ENCODE peak calls at places on chromosomes 4 and X, in five cellular contexts. One of them, this sample, is unnamed.

GRCh38 chrX:40871385-40872082 is 136.2 kb upstream of the MED14 start:
- DNase-seq in stimulated activated CD4-positive, alpha-beta T cell treated with anti-CD3 and anti-CD28 coated beads, Interleukin-1b, Interleukin-23, amount 100 ng/mL, for 4 hours: no peak
- DNase-seq in NCI-H1092 treated with DMSO at 0.1 percent for 48 hours: no peak
- DNase-seq in sciatic nerve: no peak
- DNase-seq in fibroblast of mammary gland: peak
- DNase-seq in this sample: no peak

GRCh38 chr4:182231080-182231479 is 12.1 kb upstream of the TENM3 start:
- DNase-seq in fibroblast of mammary gland: peak
- DNase-seq in sciatic nerve: no peak
- DNase-seq in stimulated activated CD4-positive, alpha-beta T cell treated with anti-CD3 and anti-CD28 coated beads, Interleukin-1b, Interleukin-23, amount 100 ng/mL, for 4 hours: no peak
- DNase-seq in NCI-H1092 treated with DMSO at 0.1 percent for 48 hours: no peak
- DNase-seq in this sample: no peak

GRCh38 chr4:153488719-153489384 is 22.7 kb downstream of the TMEM131L start:
- DNase-seq in NCI-H1092 treated with DMSO at 0.1 percent for 48 hours: peak
- DNase-seq in fibroblast of mammary gland: no peak
- DNase-seq in stimulated activated CD4-positive, alpha-beta T cell treated with anti-CD3 and anti-CD28 coated beads, Interleukin-1b, Interleukin-23, amount 100 ng/mL, for 4 hours: no peak
- DNase-seq in sciatic nerve: peak
- DNase-seq in this sample: no peak

GRCh38 chr4:182695842-182696241 is 221.3 kb downstream of the DCTD start:
- DNase-seq in stimulated activated CD4-positive, alpha-beta T cell treated with anti-CD3 and anti-CD28 coated beads, Interleukin-1b, Interleukin-23, amount 100 ng/mL, for 4 hours: no peak
- DNase-seq in sciatic nerve: no peak
- DNase-seq in NCI-H1092 treated with DMSO at 0.1 percent for 48 hours: no peak
- DNase-seq in fibroblast of mammary gland: peak
- DNase-seq in this sample: no peak

GRCh38 chr4:79913581-79913980 is 159.4 kb downstream of the ANTXR2 start:
- DNase-seq in NCI-H1092 treated with DMSO at 0.1 percent for 48 hours: no peak
- DNase-seq in fibroblast of mammary gland: peak
- DNase-seq in stimulated activated CD4-positive, alpha-beta T cell treated with anti-CD3 and anti-CD28 coated beads, Interleukin-1b, Interleukin-23, amount 100 ng/mL, for 4 hours: no peak
- DNase-seq in sciatic nerve: no peak
- DNase-seq in this sample: no peak

GRCh38 chr4:183600189-183600685 is 58.7 kb downstream of the RWDD4 start:
- DNase-seq in stimulated activated CD4-positive, alpha-beta T cell treated with anti-CD3 and anti-CD28 coated beads, Interleukin-1b, Interleukin-23, amount 100 ng/mL, for 4 hours: peak
- DNase-seq in sciatic nerve: no peak
- DNase-seq in fibroblast of mammary gland: no peak
- DNase-seq in NCI-H1092 treated with DMSO at 0.1 percent for 48 hours: no peak
- DNase-seq in this sample: no peak

GRCh38 chrX:13153796-13154195 is 109.4 kb upstream of the FAM9C start:
- DNase-seq in sciatic nerve: no peak
- DNase-seq in stimulated activated CD4-positive, alpha-beta T cell treated with anti-CD3 and anti-CD28 coated beads, Interleukin-1b, Interleukin-23, amount 100 ng/mL, for 4 hours: no peak
- DNase-seq in fibroblast of mammary gland: peak
- DNase-seq in NCI-H1092 treated with DMSO at 0.1 percent for 48 hours: no peak
- DNase-seq in this sample: no peak

GRCh38 chr4:138562544-138562961 is 320.4 kb upstream of the SLC7A11 start:
- DNase-seq in NCI-H1092 treated with DMSO at 0.1 percent for 48 hours: no peak
- DNase-seq in fibroblast of mammary gland: peak
- DNase-seq in sciatic nerve: no peak
- DNase-seq in stimulated activated CD4-positive, alpha-beta T cell treated with anti-CD3 and anti-CD28 coated beads, Interleukin-1b, Interleukin-23, amount 100 ng/mL, for 4 hours: no peak
- DNase-seq in this sample: no peak

GRCh38 chr4:61359301-61359700 is 159.2 kb downstream of the ADGRL3 start:
- DNase-seq in fibroblast of mammary gland: no peak
- DNase-seq in NCI-H1092 treated with DMSO at 0.1 percent for 48 hours: no peak
- DNase-seq in sciatic nerve: no peak
- DNase-seq in stimulated activated CD4-positive, alpha-beta T cell treated with anti-CD3 and anti-CD28 coated beads, Interleukin-1b, Interleukin-23, amount 100 ng/mL, for 4 hours: no peak
- DNase-seq in this sample: no peak

GRCh38 chr4:4182835-4183568 is 43.7 kb downstream of the OTOP1 start:
- DNase-seq in stimulated activated CD4-positive, alpha-beta T cell treated with anti-CD3 and anti-CD28 coated beads, Interleukin-1b, Interleukin-23, amount 100 ng/mL, for 4 hours: peak
- DNase-seq in fibroblast of mammary gland: peak
- DNase-seq in NCI-H1092 treated with DMSO at 0.1 percent for 48 hours: no peak
- DNase-seq in sciatic nerve: no peak
- DNase-seq in this sample: peak

GRCh38 chrX:8879750-8880149 is 78.6 kb upstream of the FAM9A start:
- DNase-seq in NCI-H1092 treated with DMSO at 0.1 percent for 48 hours: no peak
- DNase-seq in stimulated activated CD4-positive, alpha-beta T cell treated with anti-CD3 and anti-CD28 coated beads, Interleukin-1b, Interleukin-23, amount 100 ng/mL, for 4 hours: no peak
- DNase-seq in fibroblast of mammary gland: peak
- DNase-seq in sciatic nerve: no peak
- DNase-seq in this sample: no peak

GRCh38 chr4:153341575-153342090 is 2.9 kb upstream of the MND1 start:
- DNase-seq in stimulated activated CD4-positive, alpha-beta T cell treated with anti-CD3 and anti-CD28 coated beads, Interleukin-1b, Interleukin-23, amount 100 ng/mL, for 4 hours: no peak
- DNase-seq in sciatic nerve: no peak
- DNase-seq in fibroblast of mammary gland: peak
- DNase-seq in NCI-H1092 treated with DMSO at 0.1 percent for 48 hours: no peak
- DNase-seq in this sample: no peak

GRCh38 chr4:182884046-182884445 is 33.1 kb downstream of the DCTD start:
- DNase-seq in NCI-H1092 treated with DMSO at 0.1 percent for 48 hours: no peak
- DNase-seq in fibroblast of mammary gland: no peak
- DNase-seq in stimulated activated CD4-positive, alpha-beta T cell treated with anti-CD3 and anti-CD28 coated beads, Interleukin-1b, Interleukin-23, amount 100 ng/mL, for 4 hours: no peak
- DNase-seq in sciatic nerve: no peak
- DNase-seq in this sample: no peak

GRCh38 chrX:68059469-68059868 is 373.8 kb downstream of the OPHN1 start:
- DNase-seq in fibroblast of mammary gland: peak
- DNase-seq in NCI-H1092 treated with DMSO at 0.1 percent for 48 hours: no peak
- DNase-seq in stimulated activated CD4-positive, alpha-beta T cell treated with anti-CD3 and anti-CD28 coated beads, Interleukin-1b, Interleukin-23, amount 100 ng/mL, for 4 hours: no peak
- DNase-seq in sciatic nerve: no peak
- DNase-seq in this sample: no peak

GRCh38 chr4:1813231-1813630 is 20.1 kb downstream of the FGFR3 start:
- DNase-seq in NCI-H1092 treated with DMSO at 0.1 percent for 48 hours: no peak
- DNase-seq in sciatic nerve: no peak
- DNase-seq in fibroblast of mammary gland: no peak
- DNase-seq in stimulated activated CD4-positive, alpha-beta T cell treated with anti-CD3 and anti-CD28 coated beads, Interleukin-1b, Interleukin-23, amount 100 ng/mL, for 4 hours: no peak
- DNase-seq in this sample: no peak

GRCh38 chr4:1960170-1960825 is 48.5 kb downstream of the NELFA start:
- DNase-seq in NCI-H1092 treated with DMSO at 0.1 percent for 48 hours: no peak
- DNase-seq in stimulated activated CD4-positive, alpha-beta T cell treated with anti-CD3 and anti-CD28 coated beads, Interleukin-1b, Interleukin-23, amount 100 ng/mL, for 4 hours: no peak
- DNase-seq in fibroblast of mammary gland: peak
- DNase-seq in sciatic nerve: no peak
- DNase-seq in this sample: no peak

GRCh38 chr4:44652002-44652401 is 577 bp upstream of the YIPF7 start:
- DNase-seq in NCI-H1092 treated with DMSO at 0.1 percent for 48 hours: no peak
- DNase-seq in stimulated activated CD4-positive, alpha-beta T cell treated with anti-CD3 and anti-CD28 coated beads, Interleukin-1b, Interleukin-23, amount 100 ng/mL, for 4 hours: no peak
- DNase-seq in fibroblast of mammary gland: no peak
- DNase-seq in sciatic nerve: no peak
- DNase-seq in this sample: no peak

GRCh38 chr4:53863163-53863562 is 201.2 kb downstream of the CHIC2 start:
- DNase-seq in NCI-H1092 treated with DMSO at 0.1 percent for 48 hours: no peak
- DNase-seq in fibroblast of mammary gland: peak
- DNase-seq in stimulated activated CD4-positive, alpha-beta T cell treated with anti-CD3 and anti-CD28 coated beads, Interleukin-1b, Interleukin-23, amount 100 ng/mL, for 4 hours: no peak
- DNase-seq in sciatic nerve: peak
- DNase-seq in this sample: no peak

GRCh38 chr4:154807042-154807630 is 26.1 kb downstream of the RBM46 start:
- DNase-seq in fibroblast of mammary gland: peak
- DNase-seq in sciatic nerve: no peak
- DNase-seq in stimulated activated CD4-positive, alpha-beta T cell treated with anti-CD3 and anti-CD28 coated beads, Interleukin-1b, Interleukin-23, amount 100 ng/mL, for 4 hours: no peak
- DNase-seq in NCI-H1092 treated with DMSO at 0.1 percent for 48 hours: peak
- DNase-seq in this sample: no peak

GRCh38 chrX:136170109-136170800 is 22.9 kb downstream of the FHL1 start:
- DNase-seq in fibroblast of mammary gland: peak
- DNase-seq in stimulated activated CD4-positive, alpha-beta T cell treated with anti-CD3 and anti-CD28 coated beads, Interleukin-1b, Interleukin-23, amount 100 ng/mL, for 4 hours: no peak
- DNase-seq in sciatic nerve: no peak
- DNase-seq in NCI-H1092 treated with DMSO at 0.1 percent for 48 hours: no peak
- DNase-seq in this sample: no peak

GRCh38 chrX:105211051-105211575 is 9.4 kb downstream of the TEX13A start:
- DNase-seq in stimulated activated CD4-positive, alpha-beta T cell treated with anti-CD3 and anti-CD28 coated beads, Interleukin-1b, Interleukin-23, amount 100 ng/mL, for 4 hours: no peak
- DNase-seq in NCI-H1092 treated with DMSO at 0.1 percent for 48 hours: no peak
- DNase-seq in sciatic nerve: no peak
- DNase-seq in fibroblast of mammary gland: peak
- DNase-seq in this sample: no peak

GRCh38 chr4:169268951-169269781 is 1.6 kb downstream of the SH3RF1 start:
- DNase-seq in sciatic nerve: no peak
- DNase-seq in stimulated activated CD4-positive, alpha-beta T cell treated with anti-CD3 and anti-CD28 coated beads, Interleukin-1b, Interleukin-23, amount 100 ng/mL, for 4 hours: no peak
- DNase-seq in fibroblast of mammary gland: peak
- DNase-seq in NCI-H1092 treated with DMSO at 0.1 percent for 48 hours: no peak
- DNase-seq in this sample: no peak

GRCh38 chrX:118350221-118350620 is 4.3 kb downstream of the WDR44 start:
- DNase-seq in NCI-H1092 treated with DMSO at 0.1 percent for 48 hours: no peak
- DNase-seq in fibroblast of mammary gland: peak
- DNase-seq in sciatic nerve: no peak
- DNase-seq in stimulated activated CD4-positive, alpha-beta T cell treated with anti-CD3 and anti-CD28 coated beads, Interleukin-1b, Interleukin-23, amount 100 ng/mL, for 4 hours: no peak
- DNase-seq in this sample: no peak

GRCh38 chrX:129540725-129541184 is 696 bp downstream of the OCRL start:
- DNase-seq in fibroblast of mammary gland: peak
- DNase-seq in NCI-H1092 treated with DMSO at 0.1 percent for 48 hours: no peak
- DNase-seq in stimulated activated CD4-positive, alpha-beta T cell treated with anti-CD3 and anti-CD28 coated beads, Interleukin-1b, Interleukin-23, amount 100 ng/mL, for 4 hours: no peak
- DNase-seq in sciatic nerve: no peak
- DNase-seq in this sample: peak

GRCh38 chr4:184389978-184390518 is 84.3 kb downstream of the IRF2 start:
- DNase-seq in stimulated activated CD4-positive, alpha-beta T cell treated with anti-CD3 and anti-CD28 coated beads, Interleukin-1b, Interleukin-23, amount 100 ng/mL, for 4 hours: no peak
- DNase-seq in NCI-H1092 treated with DMSO at 0.1 percent for 48 hours: no peak
- DNase-seq in sciatic nerve: no peak
- DNase-seq in fibroblast of mammary gland: no peak
- DNase-seq in this sample: no peak

GRCh38 chrX:11629593-11630211 is 36.0 kb downstream of the ARHGAP6 start:
- DNase-seq in NCI-H1092 treated with DMSO at 0.1 percent for 48 hours: no peak
- DNase-seq in sciatic nerve: no peak
- DNase-seq in fibroblast of mammary gland: peak
- DNase-seq in stimulated activated CD4-positive, alpha-beta T cell treated with anti-CD3 and anti-CD28 coated beads, Interleukin-1b, Interleukin-23, amount 100 ng/mL, for 4 hours: no peak
- DNase-seq in this sample: no peak

GRCh38 chrX:85444613-85445012 is 65.1 kb upstream of the POF1B start:
- DNase-seq in stimulated activated CD4-positive, alpha-beta T cell treated with anti-CD3 and anti-CD28 coated beads, Interleukin-1b, Interleukin-23, amount 100 ng/mL, for 4 hours: no peak
- DNase-seq in sciatic nerve: no peak
- DNase-seq in NCI-H1092 treated with DMSO at 0.1 percent for 48 hours: no peak
- DNase-seq in fibroblast of mammary gland: no peak
- DNase-seq in this sample: no peak

GRCh38 chr4:78722880-78723279 is 53.3 kb upstream of the BMP2K start:
- DNase-seq in stimulated activated CD4-positive, alpha-beta T cell treated with anti-CD3 and anti-CD28 coated beads, Interleukin-1b, Interleukin-23, amount 100 ng/mL, for 4 hours: no peak
- DNase-seq in sciatic nerve: no peak
- DNase-seq in fibroblast of mammary gland: no peak
- DNase-seq in NCI-H1092 treated with DMSO at 0.1 percent for 48 hours: peak
- DNase-seq in this sample: no peak

GRCh38 chr4:88964450-88964849 is 92.5 kb downstream of the FAM13A start:
- DNase-seq in stimulated activated CD4-positive, alpha-beta T cell treated with anti-CD3 and anti-CD28 coated beads, Interleukin-1b, Interleukin-23, amount 100 ng/mL, for 4 hours: no peak
- DNase-seq in fibroblast of mammary gland: peak
- DNase-seq in sciatic nerve: no peak
- DNase-seq in NCI-H1092 treated with DMSO at 0.1 percent for 48 hours: no peak
- DNase-seq in this sample: no peak

GRCh38 chr4:4502694-4503311 is 39.0 kb downstream of the STX18 start:
- DNase-seq in stimulated activated CD4-positive, alpha-beta T cell treated with anti-CD3 and anti-CD28 coated beads, Interleukin-1b, Interleukin-23, amount 100 ng/mL, for 4 hours: no peak
- DNase-seq in fibroblast of mammary gland: no peak
- DNase-seq in NCI-H1092 treated with DMSO at 0.1 percent for 48 hours: no peak
- DNase-seq in sciatic nerve: no peak
- DNase-seq in this sample: no peak

GRCh38 chr4:176635372-176636261 is 157.1 kb downstream of the VEGFC start:
- DNase-seq in sciatic nerve: no peak
- DNase-seq in NCI-H1092 treated with DMSO at 0.1 percent for 48 hours: no peak
- DNase-seq in stimulated activated CD4-positive, alpha-beta T cell treated with anti-CD3 and anti-CD28 coated beads, Interleukin-1b, Interleukin-23, amount 100 ng/mL, for 4 hours: no peak
- DNase-seq in fibroblast of mammary gland: peak
- DNase-seq in this sample: no peak

GRCh38 chrX:108178099-108178498 is 86.5 kb downstream of the ATG4A start:
- DNase-seq in stimulated activated CD4-positive, alpha-beta T cell treated with anti-CD3 and anti-CD28 coated beads, Interleukin-1b, Interleukin-23, amount 100 ng/mL, for 4 hours: no peak
- DNase-seq in NCI-H1092 treated with DMSO at 0.1 percent for 48 hours: no peak
- DNase-seq in fibroblast of mammary gland: no peak
- DNase-seq in sciatic nerve: no peak
- DNase-seq in this sample: no peak

GRCh38 chr4:52958232-52958631 is 96.1 kb downstream of the RASL11B start:
- DNase-seq in sciatic nerve: no peak
- DNase-seq in fibroblast of mammary gland: no peak
- DNase-seq in stimulated activated CD4-positive, alpha-beta T cell treated with anti-CD3 and anti-CD28 coated beads, Interleukin-1b, Interleukin-23, amount 100 ng/mL, for 4 hours: no peak
- DNase-seq in NCI-H1092 treated with DMSO at 0.1 percent for 48 hours: no peak
- DNase-seq in this sample: no peak

GRCh38 chr4:169117591-169118081 is 107.6 kb upstream of the CBR4 start:
- DNase-seq in NCI-H1092 treated with DMSO at 0.1 percent for 48 hours: no peak
- DNase-seq in fibroblast of mammary gland: peak
- DNase-seq in sciatic nerve: no peak
- DNase-seq in stimulated activated CD4-positive, alpha-beta T cell treated with anti-CD3 and anti-CD28 coated beads, Interleukin-1b, Interleukin-23, amount 100 ng/mL, for 4 hours: no peak
- DNase-seq in this sample: no peak

GRCh38 chr4:82801910-82802521 is 3.4 kb upstream of the SCD5 start:
- DNase-seq in NCI-H1092 treated with DMSO at 0.1 percent for 48 hours: peak
- DNase-seq in fibroblast of mammary gland: peak
- DNase-seq in sciatic nerve: no peak
- DNase-seq in stimulated activated CD4-positive, alpha-beta T cell treated with anti-CD3 and anti-CD28 coated beads, Interleukin-1b, Interleukin-23, amount 100 ng/mL, for 4 hours: no peak
- DNase-seq in this sample: no peak